ENCODE peak calls at places on chromosome 16, in eight cellular contexts. R is effector memory CD4-positive, alpha-beta T cell; E is stomach; V is lung; X is psoas muscle; L is CD8-positive, alpha-beta memory T cell; P is OCI-LY7; A is PC-3. B is an unnamed sample.

GRCh38 chr16:75761111-75761510 is 34.8 kb upstream of the CPHXL start:
- DNase-seq in E (no peak), L (no peak), R (no peak), P (peak), V (no peak), X (no peak), A (peak), B (no peak)

GRCh38 chr16:67179421-67180080 is 4.2 kb downstream of the MATCAP1 start:
- DNase-seq in V (no peak), A (no peak), R (no peak), P (peak), L (no peak), X (no peak), E (no peak), B (no peak)

GRCh38 chr16:86389566-86390328 is 120.6 kb upstream of the FOXF1 start:
- DNase-seq in L (no peak), V (no peak), A (no peak), R (no peak), X (no peak), E (no peak), P (no peak), B (no peak)

GRCh38 chr16:66604376-66605176 is at the start of gene CMTM3:
- DNase-seq in E (peak), P (peak), A (peak), L (peak), V (peak), R (peak), X (peak), B (no peak)

GRCh38 chr16:714079-714478 is 839 bp upstream of the METRN start:
- DNase-seq in P (no peak), X (no peak), L (no peak), A (peak), V (no peak), E (no peak), R (no peak), B (no peak)

GRCh38 chr16:20911361-20911760 is 10.8 kb downstream of the LYRM1 start:
- DNase-seq in X (no peak), L (no peak), E (no peak), V (no peak), A (peak), P (no peak), R (no peak), B (no peak)

GRCh38 chr16:17392857-17393421 is 77.8 kb downstream of the XYLT1 start:
- DNase-seq in X (no peak), L (peak), V (no peak), P (no peak), E (no peak), R (no peak), A (no peak), B (no peak)

GRCh38 chr16:85715169-85716015 is 26.6 kb upstream of the GINS2 start:
- DNase-seq in E (no peak), L (no peak), R (no peak), P (no peak), A (no peak), X (no peak), V (no peak), B (no peak)

GRCh38 chr16:77289331-77289809 is 90.2 kb downstream of the SYCE1L start:
- DNase-seq in L (no peak), X (no peak), E (no peak), P (no peak), A (peak), V (no peak), R (no peak), B (no peak)

GRCh38 chr16:72963921-72964320 is 84.0 kb downstream of the ZFHX3 start:
- DNase-seq in L (no peak), X (no peak), A (no peak), R (no peak), E (no peak), V (no peak), P (no peak), B (no peak)

GRCh38 chr16:84663433-84664101 is 15.3 kb downstream of the KLHL36 start:
- DNase-seq in A (no peak), R (no peak), P (peak), X (no peak), E (no peak), V (no peak), L (no peak), B (no peak)

GRCh38 chr16:19710991-19711545 is 7.0 kb downstream of the KNOP1 start:
- DNase-seq in L (no peak), A (no peak), X (no peak), E (peak), R (no peak), V (no peak), P (no peak), B (no peak)
- H3K27ac ChIP-seq in L (no peak), A (no peak), X (peak), E (peak), R (no peak), V (no peak), P (no peak), B (no peak)

GRCh38 chr16:58999751-59000150 is 265.6 kb upstream of the GOT2 start:
- DNase-seq in E (no peak), A (no peak), L (no peak), V (no peak), P (no peak), R (no peak), X (no peak), B (no peak)
- H3K27ac ChIP-seq in E (no peak), A (no peak), L (no peak), V (no peak), P (no peak), R (no peak), X (no peak), B (no peak)

GRCh38 chr16:52074133-52074532 is 472.8 kb downstream of the TOX3 start:
- DNase-seq in R (no peak), E (no peak), P (no peak), V (no peak), X (no peak), L (no peak), A (no peak), B (no peak)
- H3K27ac ChIP-seq in R (no peak), E (no peak), P (no peak), V (no peak), X (no peak), L (no peak), A (no peak), B (no peak)

DNA sequence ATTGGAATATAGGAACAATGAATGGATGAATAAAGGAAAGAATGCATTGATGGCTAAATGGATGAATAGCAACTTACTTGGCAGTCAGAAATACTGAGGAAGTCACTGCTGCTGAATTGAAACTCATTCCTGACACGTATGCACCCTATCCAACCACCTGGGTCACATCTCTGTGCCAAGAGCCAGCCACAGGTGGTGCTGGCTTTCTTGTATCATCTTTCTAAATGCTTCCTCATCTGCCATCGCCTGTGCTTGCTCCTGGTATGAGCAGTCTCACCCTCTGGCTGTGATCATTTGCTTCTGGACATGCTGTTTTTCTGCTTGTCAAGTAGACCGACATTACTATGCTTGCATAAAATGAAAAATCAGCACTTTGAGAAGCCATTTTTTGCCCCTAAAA is 1349.5 kb upstream of the CDH8 start:
- DNase-seq in A (no peak), L (no peak), X (no peak), R (no peak), P (no peak), V (no peak), E (no peak), B (no peak)
- H3K27ac ChIP-seq in A (no peak), L (no peak), X (no peak), R (no peak), P (no peak), V (no peak), E (no peak), B (no peak)

GRCh38 chr16:81599034-81599744 is 154.6 kb downstream of the CMIP start:
- DNase-seq in R (no peak), X (no peak), V (peak), E (peak), L (no peak), A (peak), P (no peak), B (no peak)
- H3K27ac ChIP-seq in R (no peak), X (no peak), V (no peak), E (peak), L (no peak), A (peak), P (no peak), B (no peak)

DNA sequence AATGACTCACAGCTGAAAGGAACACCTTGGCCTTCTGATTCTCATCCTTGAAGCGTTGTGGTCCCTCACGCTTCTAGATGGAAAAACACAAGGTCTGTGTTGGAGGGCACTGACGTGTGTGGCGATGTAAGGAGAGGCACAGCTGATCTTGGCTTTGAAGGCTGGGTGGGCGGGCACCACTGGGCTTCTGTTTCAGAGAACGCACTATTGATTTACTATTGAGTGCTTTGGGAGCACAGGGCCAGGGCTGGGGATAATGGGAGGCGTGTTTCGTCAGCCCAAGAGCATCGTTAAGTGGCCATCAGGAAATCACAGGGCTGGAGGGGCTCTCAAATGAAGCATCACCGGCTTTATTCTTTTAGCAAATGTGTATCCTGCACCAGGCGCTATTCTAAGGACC is 70.7 kb downstream of the CMIP start:
- DNase-seq in V (no peak), E (no peak), X (no peak), R (no peak), L (no peak), P (no peak), A (no peak), B (no peak)
- H3K27ac ChIP-seq in V (no peak), E (no peak), X (no peak), R (no peak), L (no peak), P (no peak), A (no peak), B (no peak)

GRCh38 chr16:4233431-4233830 is 8.4 kb downstream of the SRL start:
- DNase-seq in E (no peak), X (peak), V (no peak), A (no peak), L (no peak), P (no peak), R (no peak), B (no peak)
- H3K27ac ChIP-seq in E (no peak), X (peak), V (peak), A (no peak), L (no peak), P (no peak), R (no peak), B (no peak)

DNA sequence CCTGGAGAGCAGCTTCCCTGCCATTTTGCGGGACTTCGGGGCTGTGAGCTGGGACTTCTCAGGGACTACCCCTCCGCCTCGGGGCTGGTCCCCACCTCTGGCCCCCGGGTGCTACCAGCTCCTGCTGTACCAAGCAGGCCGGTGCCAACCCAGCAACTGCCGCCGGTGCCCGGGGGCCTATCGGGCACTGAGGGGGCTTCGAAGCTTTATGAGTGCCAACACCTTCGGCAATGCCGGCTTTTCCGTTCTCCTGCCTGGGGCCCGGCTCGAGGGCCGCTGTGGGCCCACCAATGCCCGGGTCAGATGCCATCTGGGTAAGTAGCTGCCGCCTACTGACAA is 1.3 kb downstream of the ASPHD1 start:
- DNase-seq in L (no peak), A (no peak), V (no peak), P (no peak), R (no peak), E (no peak), X (no peak), B (no peak)
- H3K27ac ChIP-seq in L (no peak), A (no peak), V (no peak), P (no peak), R (no peak), E (peak), X (no peak), B (no peak)

DNA sequence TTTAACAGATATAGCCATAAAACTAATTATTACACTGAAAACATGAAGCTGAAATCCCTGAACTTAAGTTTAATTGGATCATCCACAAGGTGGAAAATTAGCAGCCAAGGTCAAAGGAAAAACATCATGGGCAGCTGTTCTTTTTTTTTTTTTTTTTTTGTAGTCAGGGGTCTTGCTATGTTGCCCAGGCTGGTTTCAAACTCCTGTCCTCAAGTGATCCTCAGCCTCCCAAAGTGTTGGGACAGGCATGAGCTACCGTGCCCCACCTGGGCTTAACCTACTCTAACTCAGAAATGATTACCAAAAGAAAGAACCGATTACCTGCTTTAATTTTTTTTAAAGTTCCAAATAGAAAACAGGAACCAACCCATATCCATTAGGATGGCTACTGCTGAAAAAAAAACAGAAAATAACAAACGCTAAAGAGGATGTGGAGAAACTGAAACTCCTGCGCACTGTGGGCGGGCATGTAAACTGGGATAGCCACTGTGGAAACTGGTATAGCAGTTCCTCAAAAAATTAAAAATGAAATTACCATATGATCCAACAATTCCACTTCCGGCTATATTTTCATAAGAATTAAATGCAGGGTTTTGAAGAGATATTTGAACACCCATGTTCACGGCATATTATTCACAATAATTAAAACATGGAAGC is 8.6 kb downstream of the CMC2 start:
- DNase-seq in V (no peak), E (no peak), L (no peak), P (no peak), X (no peak), R (no peak), A (no peak), B (no peak)
- H3K27ac ChIP-seq in V (no peak), E (peak), L (peak), P (no peak), X (no peak), R (no peak), A (no peak), B (no peak)

GRCh38 chr16:46899443-46900143 is 15.4 kb downstream of the GPT2 start:
- DNase-seq in V (no peak), E (no peak), A (no peak), L (no peak), R (no peak), P (no peak), X (no peak), B (no peak)
- H3K27ac ChIP-seq in V (no peak), E (no peak), A (no peak), L (no peak), R (no peak), P (no peak), X (peak), B (peak)